ENCODE peak calls at places on chromosome 12, in five cellular contexts. E is HCT116; T is CD8-positive, alpha-beta T cell; Y is SJSA1; O is foreskin keratinocyte. H is an unnamed sample.

GRCh38 chr12:71299541-71300376 is 139.8 kb upstream of the LGR5 start:
- DNase-seq in E (no peak), Y (no peak), O (peak), T (no peak), H (no peak)

GRCh38 chr12:10362325-10362724 is 27.5 kb downstream of the KLRK1 start:
- DNase-seq in Y (no peak), O (peak), E (no peak), T (no peak), H (no peak)

GRCh38 chr12:116535241-116535640 is 23.9 kb upstream of the MAP1LC3B2 start:
- DNase-seq in Y (no peak), E (no peak), O (no peak), T (no peak), H (no peak)

GRCh38 chr12:53623986-53624385 is 2.2 kb downstream of the ATF7 start:
- DNase-seq in Y (no peak), E (no peak), T (no peak), O (no peak), H (peak)

GRCh38 chr12:124476011-124476400 is 91.4 kb downstream of the NCOR2 start:
- DNase-seq in Y (no peak), T (no peak), E (no peak), O (no peak), H (peak)

GRCh38 chr12:26941251-26941650 is 3.0 kb downstream of the FGFR1OP2 start:
- DNase-seq in O (no peak), E (no peak), T (no peak), Y (no peak), H (no peak)

GRCh38 chr12:50258167-50258551 is 25.2 kb downstream of the LIMA1 start:
- DNase-seq in E (no peak), T (no peak), Y (no peak), O (no peak), H (peak)

GRCh38 chr12:40015360-40015759 is 90.5 kb downstream of the SLC2A13 start:
- DNase-seq in O (peak), T (no peak), Y (no peak), E (no peak), H (no peak)

GRCh38 chr12:101939856-101940265 is 62.5 kb downstream of the DRAM1 start:
- DNase-seq in T (peak), E (peak), O (peak), Y (peak), H (no peak)

GRCh38 chr12:58765653-58766554 is 154.4 kb downstream of the LRIG3 start:
- DNase-seq in E (no peak), T (no peak), Y (no peak), O (no peak), H (no peak)

GRCh38 chr12:100826323-100826722 is 31.7 kb downstream of the ANO4 start:
- DNase-seq in E (peak), T (no peak), Y (no peak), O (peak), H (peak)

GRCh38 chr12:64670856-64671639 is 60.8 kb downstream of the RASSF3 start:
- DNase-seq in O (peak), E (peak), Y (no peak), T (no peak), H (no peak)

GRCh38 chr12:59151243-59151642 is 230.9 kb upstream of the LRIG3 start:
- DNase-seq in E (no peak), Y (no peak), T (no peak), O (peak), H (no peak)

GRCh38 chr12:114240288-114240687 is 165.7 kb downstream of the TBX5 start:
- DNase-seq in E (no peak), Y (no peak), O (no peak), T (no peak), H (no peak)

GRCh38 chr12:82874935-82875334 is 188.2 kb downstream of the TMTC2 start:
- DNase-seq in O (peak), E (no peak), T (no peak), Y (no peak), H (no peak)

GRCh38 chr12:91722072-91722471 is 423.6 kb downstream of the BTG1 start:
- DNase-seq in Y (no peak), O (peak), T (no peak), E (no peak), H (no peak)

GRCh38 chr12:4780624-4781023 is 60.4 kb downstream of the GALNT8 start:
- DNase-seq in T (no peak), E (no peak), O (no peak), Y (no peak), H (no peak)

GRCh38 chr12:24012528-24012927 is 63.1 kb upstream of the SOX5 start:
- DNase-seq in E (no peak), Y (no peak), T (no peak), O (peak), H (no peak)

GRCh38 chr12:38544357-38545066 is 227.9 kb downstream of the ALG10B start:
- DNase-seq in Y (no peak), T (no peak), O (no peak), E (no peak), H (no peak)

GRCh38 chr12:71393625-71394024 is 46.0 kb upstream of the LGR5 start:
- DNase-seq in T (no peak), O (no peak), Y (no peak), E (no peak), H (no peak)

GRCh38 chr12:14885718-14886201 is at the start of gene MGP:
- DNase-seq in Y (no peak), E (no peak), T (no peak), O (no peak), H (no peak)

GRCh38 chr12:103012884-103013283 is 55.4 kb downstream of the ASCL1 start:
- DNase-seq in T (no peak), E (no peak), O (no peak), Y (no peak), H (no peak)

GRCh38 chr12:6929806-6930452 is 2.2 kb downstream of the ATN1 start:
- DNase-seq in O (no peak), Y (no peak), T (no peak), E (no peak), H (no peak)

GRCh38 chr12:121825041-121825523 is 21.3 kb downstream of the SETD1B start:
- DNase-seq in E (no peak), O (no peak), T (no peak), Y (no peak), H (no peak)

GRCh38 chr12:110501378-110501721 is 561 bp downstream of the VPS29 start:
- DNase-seq in T (no peak), O (peak), Y (peak), E (no peak), H (no peak)

GRCh38 chr12:117101953-117102833 is 3.0 kb upstream of the TESC start:
- DNase-seq in E (no peak), T (no peak), Y (no peak), O (no peak), H (no peak)

GRCh38 chr12:94109154-94109553 is 39.2 kb upstream of the PLXNC1 start:
- DNase-seq in T (no peak), O (no peak), Y (no peak), E (no peak), H (no peak)

GRCh38 chr12:74619886-74620285 is 82.3 kb downstream of the ATXN7L3B start:
- DNase-seq in E (no peak), O (peak), Y (no peak), T (no peak), H (no peak)
- H3K27ac ChIP-seq in E (no peak), O (no peak), Y (no peak), T (no peak), H (no peak)

GRCh38 chr12:44835641-44836379 is 40.3 kb downstream of the NELL2 start:
- DNase-seq in E (no peak), T (peak), Y (no peak), O (peak), H (no peak)
- H3K27ac ChIP-seq in E (no peak), T (peak), Y (no peak), O (no peak), H (no peak)

GRCh38 chr12:109093022-109093918 is at the start of gene ALKBH2:
- DNase-seq in O (peak), Y (peak), E (peak), T (peak), H (peak)
- H3K27ac ChIP-seq in O (no peak), Y (peak), E (peak), T (peak), H (peak)

DNA sequence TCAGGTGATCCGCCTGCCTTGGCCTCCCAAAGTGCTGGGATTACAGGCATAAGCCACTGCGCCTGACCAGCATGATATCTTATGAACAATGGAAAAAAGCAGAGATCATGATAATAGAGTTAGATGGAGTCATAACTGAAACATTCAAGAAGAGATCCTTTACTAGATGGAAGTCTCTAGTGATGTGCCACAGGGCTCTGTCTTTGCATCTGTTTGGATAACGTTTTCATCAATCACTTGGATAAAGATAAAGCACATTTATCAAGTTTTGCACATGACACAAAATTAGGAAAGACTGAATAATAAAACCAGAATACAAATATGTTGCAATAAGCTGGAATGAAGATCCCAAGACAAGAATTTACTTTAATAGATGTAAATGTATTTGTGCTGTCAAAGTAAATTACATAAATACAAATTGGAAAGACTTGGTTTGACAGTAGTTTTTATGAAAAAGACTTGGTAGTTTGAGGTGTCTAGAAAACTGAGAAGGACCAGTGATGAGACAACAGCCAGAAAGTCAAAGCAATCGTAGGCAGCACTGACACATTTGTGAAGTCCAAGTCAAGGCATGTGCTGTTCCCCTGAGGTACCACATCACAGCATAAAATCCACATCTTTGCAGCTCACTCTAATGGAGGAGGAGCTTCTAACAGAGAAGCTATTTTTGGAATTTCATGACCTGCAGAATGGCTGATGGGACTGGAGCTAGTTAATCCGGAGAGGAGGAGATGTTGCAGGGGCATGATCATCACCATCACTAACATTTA is 28.5 kb downstream of the GPRC5A start:
- DNase-seq in T (no peak), Y (no peak), O (no peak), E (no peak), H (no peak)
- H3K27ac ChIP-seq in T (no peak), Y (no peak), O (no peak), E (no peak), H (no peak)

GRCh38 chr12:47223848-47224213 is 144.1 kb upstream of the AMIGO2 start:
- DNase-seq in T (no peak), E (no peak), O (no peak), Y (no peak), H (no peak)
- H3K27ac ChIP-seq in T (no peak), E (no peak), O (no peak), Y (no peak), H (peak)

GRCh38 chr12:108843187-108843586 is 14.2 kb downstream of the SSH1 start:
- DNase-seq in Y (no peak), E (no peak), O (no peak), T (no peak), H (no peak)
- H3K27ac ChIP-seq in Y (peak), E (no peak), O (peak), T (no peak), H (peak)

H was measured in heart right ventricle.